ENCODE peak calls at places on chromosomes 11 and 22, in five cellular contexts. K is colonic mucosa, R is tibial artery, B is heart left ventricle, Z is heart right ventricle. X is an unnamed sample. For H3K4me1, the result is how much of the 10 kb centered on the place peaks cover.

GRCh38 chr11:33724644-33725035 is 11.6 kb downstream of the CD59 start:
- DNase-seq in K (no peak), Z (no peak), R (peak), B (peak), X (no peak)

GRCh38 chr22:49997221-49997599 is 15.4 kb downstream of the IL17REL start:
- DNase-seq in R (peak), Z (no peak), K (peak), B (no peak), X (peak)

GRCh38 chr11:112525844-112526590 is 265.4 kb upstream of the PLET1 start:
- DNase-seq in Z (no peak), R (no peak), B (no peak), K (no peak), X (no peak)

GRCh38 chr11:123775274-123775673 is 21.0 kb upstream of the OR6X1 start:
- DNase-seq in Z (no peak), R (no peak), B (no peak), K (no peak), X (no peak)

GRCh38 chr22:37225481-37225880 is 13.2 kb upstream of the SSTR3 start:
- DNase-seq in B (no peak), R (no peak), Z (no peak), K (no peak), X (no peak)

GRCh38 chr22:36663581-36663980 is 40.0 kb downstream of the CACNG2 start:
- DNase-seq in Z (no peak), R (no peak), B (no peak), K (no peak), X (no peak)

GRCh38 chr11:73951797-73952196 is 971 bp downstream of the DNAJB13 start:
- DNase-seq in B (no peak), K (no peak), Z (no peak), R (no peak), X (no peak)

GRCh38 chr11:48263416-48263911 is at the start of gene OR4X1:
- DNase-seq in K (no peak), Z (no peak), B (no peak), R (no peak), X (no peak)

GRCh38 chr11:119172513-119172912 is 4.0 kb downstream of the NLRX1 start:
- DNase-seq in B (no peak), R (no peak), K (no peak), Z (no peak), X (no peak)

GRCh38 chr11:119169272-119169719 is 771 bp downstream of the NLRX1 start:
- DNase-seq in R (peak), B (peak), K (peak), Z (peak), X (no peak)

GRCh38 chr11:119166368-119167076 is 2.0 kb upstream of the NLRX1 start:
- DNase-seq in Z (no peak), R (no peak), B (no peak), K (no peak), X (no peak)

GRCh38 chr11:119167933-119168332 is 592 bp upstream of the NLRX1 start:
- DNase-seq in R (no peak), K (peak), B (no peak), Z (no peak), X (no peak)

DNA sequence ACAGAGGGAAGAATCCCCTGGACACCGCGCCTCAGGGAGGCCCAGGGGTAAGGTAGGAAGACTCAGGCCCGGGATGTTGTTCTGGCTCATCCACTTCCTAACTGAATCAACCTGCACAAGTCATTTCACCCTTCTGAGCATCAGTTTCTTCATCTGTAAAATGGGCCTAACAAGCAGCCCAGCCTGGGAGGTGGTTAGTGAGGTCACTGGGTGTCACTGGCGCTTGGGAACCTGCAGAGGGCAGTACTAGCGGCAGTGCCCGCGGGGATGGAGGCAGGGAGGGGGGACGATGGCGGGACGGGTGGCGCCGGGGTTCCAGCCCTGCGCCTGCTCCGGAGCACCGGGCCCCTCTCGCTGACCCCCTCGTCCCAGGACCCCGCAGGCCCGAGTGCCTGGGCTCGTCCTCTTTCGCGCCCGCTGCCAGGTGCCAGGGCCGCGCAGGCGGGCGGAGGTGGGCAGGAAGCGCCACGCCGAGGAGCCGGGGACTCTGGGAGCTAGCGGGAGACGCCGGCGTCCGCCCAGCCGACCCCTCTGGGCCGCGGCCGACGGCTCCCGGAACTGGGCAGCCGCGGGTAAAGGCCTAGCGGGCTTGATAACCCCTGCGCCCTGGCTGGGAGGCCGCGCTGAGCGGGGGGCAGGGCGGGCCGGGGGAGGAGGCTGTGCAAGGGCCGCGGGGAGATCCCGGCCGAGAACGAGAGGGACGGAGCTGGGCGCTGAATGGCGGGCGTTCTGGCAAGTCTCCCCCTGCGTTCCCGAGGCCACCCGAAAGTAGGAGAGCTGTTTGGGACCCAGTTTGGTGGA is at the start of gene NLRX1:
- DNase-seq in K (peak), B (peak), Z (peak), R (peak), X (peak)
- H3K27ac ChIP-seq in K (peak), B (peak), Z (peak), R (peak), X (peak)

GRCh38 chr11:100586346-100587101 is 100.6 kb upstream of the ARHGAP42 start:
- DNase-seq in Z (no peak), K (no peak), R (peak), B (no peak), X (no peak)
- H3K4me1 ChIP-seq in Z (under half), K (under half), R (under half), B (under half), X (under half)

GRCh38 chr11:70573701-70574151 is 175.4 kb downstream of the CTTN start:
- DNase-seq in B (no peak), K (no peak), Z (no peak), R (no peak), X (no peak)
- H3K27ac ChIP-seq in B (no peak), K (no peak), Z (no peak), R (no peak), X (no peak)

GRCh38 chr11:27217948-27218410 is 145.0 kb downstream of the CCDC34 start:
- DNase-seq in K (no peak), Z (no peak), B (no peak), R (no peak), X (no peak)

GRCh38 chr11:27217496-27217895 is 145.5 kb downstream of the CCDC34 start:
- DNase-seq in B (no peak), K (no peak), Z (no peak), R (no peak), X (no peak)

GRCh38 chr11:27216268-27217149 is 146.5 kb downstream of the CCDC34 start:
- DNase-seq in R (no peak), Z (peak), B (peak), K (peak), X (peak)

GRCh38 chr11:27214713-27215112 is 148.3 kb downstream of the CCDC34 start:
- DNase-seq in Z (no peak), R (no peak), K (peak), B (no peak), X (no peak)

DNA sequence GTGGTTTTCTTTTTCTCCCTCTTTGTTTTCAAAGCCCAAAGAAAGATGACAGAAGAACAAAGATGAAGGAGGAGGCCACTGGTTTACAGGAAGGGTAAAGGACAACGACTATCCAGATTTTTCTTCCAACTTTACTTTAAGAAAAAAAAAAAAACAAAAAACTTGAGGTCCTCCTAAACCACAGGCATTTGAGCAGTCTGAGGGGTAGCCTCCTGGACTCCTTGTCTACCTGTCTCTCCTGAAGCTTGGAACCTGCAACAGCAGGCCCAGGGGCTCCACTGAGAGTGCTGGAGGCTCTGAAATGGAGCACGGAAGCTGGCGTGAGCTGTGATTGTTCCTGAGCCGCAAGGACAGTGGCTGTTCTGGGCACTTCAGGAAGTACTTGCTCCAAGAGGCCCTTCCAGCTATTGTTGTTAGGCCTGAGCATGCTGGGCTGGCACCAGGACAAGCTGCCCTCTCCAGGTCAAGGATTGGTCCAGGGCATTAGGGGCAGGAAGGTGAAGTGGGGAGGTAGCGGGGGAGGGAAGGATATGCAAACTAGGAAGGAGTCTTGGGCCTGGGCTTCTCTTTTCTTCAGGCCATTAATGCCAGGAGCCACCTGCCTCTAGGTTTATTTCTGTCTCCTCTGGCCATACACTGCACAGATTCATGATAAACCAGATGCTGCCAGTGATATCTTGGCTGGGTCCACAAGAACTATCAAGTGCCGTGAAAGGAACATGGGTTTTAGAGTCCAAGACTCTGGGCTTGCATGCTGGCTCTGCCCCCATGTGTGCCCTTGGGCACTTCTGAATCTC is 147.3 kb downstream of the CCDC34 start:
- DNase-seq in R (no peak), K (peak), B (peak), Z (peak), X (peak)
- H3K4me1 ChIP-seq in R (under half), K (under half), B (under half), Z (half or more), X (under half)

X was measured in ovary.